ENCODE peak calls at places on chromosomes 5 and 9, in six cellular contexts. T, E, J, O, W and V are unnamed samples.

GRCh38 chr5:18744990-18745590 is 1110.8 kb downstream of the TAF11L14 start:
- DNase-seq in T (no peak), E (no peak), J (no peak), O (peak; percentile 43), W (no peak), V (peak; percentile 80)

GRCh38 chr9:135494791-135495559 is 5.5 kb upstream of the MRPS2 start:
- DNase-seq in T (no peak), E (no peak), J (no peak), O (no peak), W (no peak), V (no peak)

GRCh38 chr9:27865031-27865438 is 291.8 kb upstream of the C9orf72 start:
- DNase-seq in T (no peak), E (no peak), J (no peak), O (peak; percentile 94), W (no peak), V (no peak)

GRCh38 chr5:36305571-36306326 is 4.0 kb upstream of the RANBP3L start:
- DNase-seq in T (peak; percentile 54), E (no peak), J (peak; percentile 60), O (peak; percentile 33), W (peak; percentile 5), V (peak; percentile 84)

GRCh38 chr5:132072070-132072469 is 1.5 kb upstream of the CSF2 start:
- DNase-seq in T (no peak), E (no peak), J (no peak), O (no peak), W (no peak), V (no peak)

GRCh38 chr5:159886312-159886711 is 30.0 kb upstream of the ADRA1B start:
- DNase-seq in T (no peak), E (no peak), J (no peak), O (no peak), W (no peak), V (no peak)

GRCh38 chr9:137487454-137488329 is 28.6 kb upstream of the NSMF start:
- DNase-seq in T (peak; percentile 75), E (no peak), J (no peak), O (no peak), W (no peak), V (peak; percentile 72)

GRCh38 chr5:98588225-98588624 is 185.2 kb upstream of the RGMB start:
- DNase-seq in T (no peak), E (no peak), J (no peak), O (no peak), W (no peak), V (no peak)

GRCh38 chr9:99059074-99059894 is 45.6 kb upstream of the TGFBR1 start:
- DNase-seq in T (no peak), E (no peak), J (peak; percentile 54), O (no peak), W (no peak), V (no peak)